ENCODE peak calls at places on chromosomes 3 and 15, in ten cellular contexts. V is suprapubic skin, Z is stomach, B is transverse colon, I is HCT116, E is GM12891, X is HepG2, T is HL-60, Y is SK-N-SH, R is sigmoid colon. W is an unnamed sample.

GRCh38 chr15:66907826-66908502 is 157.4 kb upstream of the SMAD3 start:
- DNase-seq in Z (no peak), X (peak; percentile 56), V (peak; percentile 81), Y (no peak), E (no peak), I (no peak), R (peak; percentile 88), B (peak; percentile 42), T (peak; percentile 73), W (no peak)

GRCh38 chr3:57889807-57890206 is 118.4 kb upstream of the FLNB start:
- DNase-seq in R (peak; percentile 77), X (no peak), B (no peak), Z (no peak), T (no peak), I (no peak), Y (no peak), V (no peak), E (no peak), W (no peak)

GRCh38 chr3:123842711-123843110 is 41.4 kb downstream of the MYLK start:
- DNase-seq in Y (no peak), X (no peak), V (no peak), Z (no peak), I (no peak), B (no peak), E (no peak), R (no peak), T (no peak), W (no peak)

GRCh38 chr3:64343692-64344440 is 118.6 kb upstream of the PRICKLE2 start:
- DNase-seq in Z (no peak), R (no peak), V (no peak), T (no peak), E (no peak), I (no peak), B (no peak), Y (peak; percentile 50), X (no peak), W (peak; percentile 80)

GRCh38 chr3:129857899-129858298 is 35.6 kb downstream of the TMCC1 start:
- DNase-seq in E (no peak), Z (no peak), R (no peak), B (no peak), T (no peak), Y (no peak), I (no peak), V (no peak), X (peak; percentile 36), W (no peak)

GRCh38 chr3:60935709-60936108 is 315.5 kb downstream of the FHIT start:
- DNase-seq in Y (no peak), Z (no peak), T (no peak), V (no peak), I (peak; percentile 24), X (no peak), E (no peak), R (no peak), B (no peak), W (no peak)

GRCh38 chr3:117921908-117922456 is 1112.7 kb downstream of the IGSF11 start:
- DNase-seq in R (no peak), X (no peak), T (no peak), I (no peak), V (no peak), E (no peak), Y (no peak), B (no peak), Z (no peak), W (no peak)

GRCh38 chr3:13053915-13054704 is 19.1 kb downstream of the IQSEC1 start:
- DNase-seq in Y (no peak), V (no peak), B (no peak), Z (no peak), I (no peak), T (no peak), R (no peak), X (no peak), E (no peak), W (no peak)

GRCh38 chr15:57747206-57747605 is 40.7 kb downstream of the POLR2M start:
- DNase-seq in E (no peak), I (no peak), X (no peak), Y (no peak), R (peak; percentile 77), V (no peak), Z (peak; percentile 41), T (no peak), B (peak; percentile 14), W (no peak)

GRCh38 chr15:78061963-78062427 is 15.5 kb downstream of the TBC1D2B start:
- DNase-seq in X (no peak), R (no peak), T (no peak), Y (no peak), I (no peak), E (no peak), B (no peak), V (peak; percentile 73), Z (no peak), W (no peak)

GRCh38 chr15:70091649-70092461 is 5.9 kb downstream of the TLE3 start:
- DNase-seq in Y (peak; percentile 81), T (no peak), V (no peak), Z (peak; percentile 67), X (peak; percentile 60), B (peak; percentile 52), I (no peak), R (no peak), E (no peak), W (no peak)

GRCh38 chr15:67914537-67915373 is 74.9 kb upstream of the RNU6-1 start:
- DNase-seq in X (peak; percentile 65), Y (no peak), Z (peak; percentile 74), T (no peak), E (no peak), I (no peak), B (peak; percentile 64), V (no peak), R (peak; percentile 92), W (peak; percentile 92)

GRCh38 chr3:34807611-34808010 is 831.7 kb upstream of the ARPP21 start:
- DNase-seq in Y (no peak), T (no peak), R (no peak), Z (no peak), E (no peak), V (no peak), X (no peak), I (no peak), B (no peak), W (no peak)

GRCh38 chr15:96322401-96323249 is 7.9 kb upstream of the NR2F2 start:
- DNase-seq in X (no peak), T (no peak), R (peak; percentile 80), Z (no peak), B (no peak), Y (no peak), I (no peak), E (no peak), V (no peak), W (no peak)

GRCh38 chr15:44598892-44599291 is 61.9 kb downstream of the EIF3J start:
- DNase-seq in T (no peak), B (no peak), I (no peak), Y (no peak), Z (no peak), X (no peak), E (no peak), R (no peak), V (no peak), W (no peak)

GRCh38 chr15:47806008-47806407 is 88.7 kb downstream of the SEMA6D start:
- DNase-seq in Y (peak; percentile 50), E (no peak), Z (no peak), X (no peak), R (no peak), V (no peak), I (no peak), B (no peak), T (no peak), W (peak; percentile 50)

GRCh38 chr15:89078831-89079810 is 9.1 kb upstream of the ABHD2 start:
- DNase-seq in T (no peak), X (no peak), Y (no peak), Z (no peak), R (no peak), V (no peak), I (no peak), B (no peak), E (no peak), W (no peak)

GRCh38 chr3:38455639-38456430 is 2.1 kb downstream of the ACVR2B start:
- DNase-seq in R (peak; percentile 83), E (no peak), B (no peak), Y (peak; percentile 58), X (no peak), Z (no peak), T (no peak), I (no peak), V (no peak), W (no peak)

GRCh38 chr15:87154771-87155170 is 1075.1 kb downstream of the AGBL1 start:
- DNase-seq in Z (no peak), R (no peak), B (no peak), V (no peak), X (no peak), E (no peak), T (no peak), Y (no peak), I (no peak), W (no peak)

GRCh38 chr3:42682301-42683070 is 2.9 kb upstream of the KLHL40 start:
- DNase-seq in X (no peak), B (no peak), V (no peak), E (no peak), Y (no peak), T (no peak), I (no peak), R (peak; percentile 61), Z (no peak), W (no peak)

GRCh38 chr3:140177943-140178342 is 243.0 kb downstream of the CLSTN2 start:
- DNase-seq in B (no peak), Z (no peak), R (no peak), I (no peak), Y (no peak), X (no peak), T (no peak), V (no peak), E (no peak), W (no peak)

GRCh38 chr3:149145361-149145760 is 15.9 kb downstream of the HPS3 start:
- DNase-seq in Y (no peak), B (no peak), R (no peak), I (no peak), V (no peak), X (no peak), T (no peak), Z (no peak), E (no peak), W (no peak)
- TF ChIP-seq POLR2AphosphoS5 in Y (no peak), B (no peak), R (no peak), I (no peak), V (no peak), X (no peak), T (no peak), Z (no peak), E (no peak), W (no peak)

GRCh38 chr3:173092038-173092437 is 49.0 kb downstream of the SPATA16 start:
- DNase-seq in B (no peak), E (no peak), T (no peak), Z (no peak), I (no peak), X (no peak), R (no peak), V (no peak), Y (no peak), W (no peak)
- TF ChIP-seq POLR2AphosphoS5 in B (no peak), E (no peak), T (no peak), Z (no peak), I (no peak), X (no peak), R (no peak), V (no peak), Y (no peak), W (no peak)

GRCh38 chr3:153051427-153052095 is 110.5 kb upstream of the RAP2B start:
- DNase-seq in I (peak; percentile 86), Z (no peak), X (peak; percentile 31), V (no peak), T (no peak), B (peak; percentile 14), R (no peak), Y (no peak), E (no peak), W (peak; percentile 57)
- TF ChIP-seq POLR2AphosphoS5 in I (peak; percentile 25), Z (peak; percentile 73), X (no peak), V (no peak), T (no peak), B (no peak), R (no peak), Y (peak; percentile 12), E (no peak), W (no peak)

GRCh38 chr3:23945903-23946751 is 1.0 kb downstream of the NR1D2 start:
- DNase-seq in Y (peak; percentile 99), T (peak; percentile 82), I (peak; percentile 82), E (peak; percentile 88), X (peak; percentile 89), B (peak; percentile 99), R (peak; percentile 99), Z (peak; percentile 99), V (peak; percentile 98), W (peak; percentile 99)
- TF ChIP-seq POLR2AphosphoS5 in Y (peak; percentile 33), T (peak; percentile 6), I (peak; percentile 68), E (no peak), X (peak; percentile 54), B (peak; percentile 75), R (peak; percentile 49), Z (peak; percentile 83), V (peak; percentile 33), W (peak; percentile 89)

W was measured in esophagus muscularis mucosa.